ENCODE peak calls at places on chromosome 1, in nine cellular contexts. One of them, this sample, is unnamed.

GRCh38 chr1:5456090-5456789 is 536.0 kb downstream of the NPHP4 start:
- DNase-seq in heart left ventricle: no peak
- DNase-seq in caudate nucleus: no peak
- DNase-seq in CD8-positive, alpha-beta memory T cell: no peak
- DNase-seq in substantia nigra: no peak
- DNase-seq in CD4-positive, alpha-beta T cell: no peak
- DNase-seq in Peyer's patch: no peak
- DNase-seq in neuronal stem cell: no peak
- DNase-seq in PC-9: no peak
- DNase-seq in this sample: no peak

GRCh38 chr1:23389846-23390321 is 20.2 kb upstream of the ZNF436 start:
- DNase-seq in CD8-positive, alpha-beta memory T cell: no peak
- DNase-seq in Peyer's patch: no peak
- DNase-seq in substantia nigra: no peak
- DNase-seq in neuronal stem cell: no peak
- DNase-seq in CD4-positive, alpha-beta T cell: no peak
- DNase-seq in caudate nucleus: no peak
- DNase-seq in heart left ventricle: no peak
- DNase-seq in PC-9: no peak
- DNase-seq in this sample: no peak

GRCh38 chr1:237191403-237191802 is 149.4 kb downstream of the RYR2 start:
- DNase-seq in PC-9: no peak
- DNase-seq in Peyer's patch: no peak
- DNase-seq in CD8-positive, alpha-beta memory T cell: no peak
- DNase-seq in substantia nigra: no peak
- DNase-seq in CD4-positive, alpha-beta T cell: no peak
- DNase-seq in neuronal stem cell: no peak
- DNase-seq in caudate nucleus: no peak
- DNase-seq in heart left ventricle: no peak
- DNase-seq in this sample: no peak

GRCh38 chr1:183515002-183515689 is 42.8 kb downstream of the SMG7 start:
- DNase-seq in PC-9: peak
- DNase-seq in Peyer's patch: no peak
- DNase-seq in CD8-positive, alpha-beta memory T cell: no peak
- DNase-seq in caudate nucleus: no peak
- DNase-seq in CD4-positive, alpha-beta T cell: no peak
- DNase-seq in substantia nigra: no peak
- DNase-seq in heart left ventricle: no peak
- DNase-seq in neuronal stem cell: no peak
- DNase-seq in this sample: no peak

GRCh38 chr1:20552728-20553571 is 577 bp downstream of the FAM43B start:
- DNase-seq in heart left ventricle: no peak
- DNase-seq in neuronal stem cell: peak
- DNase-seq in CD8-positive, alpha-beta memory T cell: no peak
- DNase-seq in CD4-positive, alpha-beta T cell: no peak
- DNase-seq in Peyer's patch: no peak
- DNase-seq in PC-9: no peak
- DNase-seq in substantia nigra: no peak
- DNase-seq in caudate nucleus: peak
- DNase-seq in this sample: no peak

GRCh38 chr1:24506706-24507422 is 4.2 kb downstream of the RCAN3 start:
- DNase-seq in substantia nigra: no peak
- DNase-seq in CD8-positive, alpha-beta memory T cell: no peak
- DNase-seq in caudate nucleus: no peak
- DNase-seq in PC-9: no peak
- DNase-seq in Peyer's patch: no peak
- DNase-seq in neuronal stem cell: no peak
- DNase-seq in heart left ventricle: no peak
- DNase-seq in CD4-positive, alpha-beta T cell: no peak
- DNase-seq in this sample: peak

GRCh38 chr1:84698718-84699117 is 8.5 kb upstream of the SSX2IP start:
- DNase-seq in CD4-positive, alpha-beta T cell: no peak
- DNase-seq in substantia nigra: no peak
- DNase-seq in PC-9: peak
- DNase-seq in CD8-positive, alpha-beta memory T cell: no peak
- DNase-seq in Peyer's patch: no peak
- DNase-seq in caudate nucleus: peak
- DNase-seq in heart left ventricle: no peak
- DNase-seq in neuronal stem cell: no peak
- DNase-seq in this sample: no peak

GRCh38 chr1:37795340-37796110 is 1.9 kb downstream of the MANEAL start:
- DNase-seq in CD4-positive, alpha-beta T cell: no peak
- DNase-seq in neuronal stem cell: peak
- DNase-seq in CD8-positive, alpha-beta memory T cell: peak
- DNase-seq in substantia nigra: peak
- DNase-seq in Peyer's patch: peak
- DNase-seq in caudate nucleus: peak
- DNase-seq in heart left ventricle: peak
- DNase-seq in PC-9: no peak
- DNase-seq in this sample: peak

GRCh38 chr1:101820080-101820479 is 176.6 kb downstream of the OLFM3 start:
- DNase-seq in CD8-positive, alpha-beta memory T cell: no peak
- DNase-seq in substantia nigra: no peak
- DNase-seq in neuronal stem cell: peak
- DNase-seq in CD4-positive, alpha-beta T cell: no peak
- DNase-seq in Peyer's patch: no peak
- DNase-seq in heart left ventricle: no peak
- DNase-seq in caudate nucleus: no peak
- DNase-seq in PC-9: no peak
- DNase-seq in this sample: no peak

GRCh38 chr1:53601867-53602266 is 137.1 kb downstream of the GLIS1 start:
- DNase-seq in substantia nigra: no peak
- DNase-seq in CD4-positive, alpha-beta T cell: no peak
- DNase-seq in neuronal stem cell: no peak
- DNase-seq in PC-9: no peak
- DNase-seq in CD8-positive, alpha-beta memory T cell: no peak
- DNase-seq in caudate nucleus: no peak
- DNase-seq in Peyer's patch: no peak
- DNase-seq in heart left ventricle: no peak
- DNase-seq in this sample: no peak

GRCh38 chr1:51750218-51750617 is 128.3 kb downstream of the NRDC start:
- DNase-seq in Peyer's patch: no peak
- DNase-seq in heart left ventricle: no peak
- DNase-seq in substantia nigra: no peak
- DNase-seq in CD4-positive, alpha-beta T cell: no peak
- DNase-seq in neuronal stem cell: no peak
- DNase-seq in CD8-positive, alpha-beta memory T cell: no peak
- DNase-seq in PC-9: no peak
- DNase-seq in caudate nucleus: no peak
- DNase-seq in this sample: no peak

GRCh38 chr1:235854347-235854746 is 12.4 kb downstream of the LYST start:
- DNase-seq in CD4-positive, alpha-beta T cell: no peak
- DNase-seq in CD8-positive, alpha-beta memory T cell: no peak
- DNase-seq in substantia nigra: no peak
- DNase-seq in heart left ventricle: no peak
- DNase-seq in neuronal stem cell: no peak
- DNase-seq in PC-9: no peak
- DNase-seq in caudate nucleus: no peak
- DNase-seq in Peyer's patch: no peak
- DNase-seq in this sample: no peak

GRCh38 chr1:6475381-6476133 is 9.6 kb upstream of the TNFRSF25 start:
- DNase-seq in substantia nigra: peak
- DNase-seq in caudate nucleus: peak
- DNase-seq in CD4-positive, alpha-beta T cell: peak
- DNase-seq in PC-9: no peak
- DNase-seq in neuronal stem cell: no peak
- DNase-seq in CD8-positive, alpha-beta memory T cell: peak
- DNase-seq in heart left ventricle: no peak
- DNase-seq in Peyer's patch: peak
- DNase-seq in this sample: peak

GRCh38 chr1:67597336-67597735 is 87.7 kb upstream of the GADD45A start:
- DNase-seq in neuronal stem cell: no peak
- DNase-seq in PC-9: no peak
- DNase-seq in Peyer's patch: no peak
- DNase-seq in CD4-positive, alpha-beta T cell: no peak
- DNase-seq in caudate nucleus: no peak
- DNase-seq in substantia nigra: no peak
- DNase-seq in heart left ventricle: no peak
- DNase-seq in CD8-positive, alpha-beta memory T cell: no peak
- DNase-seq in this sample: no peak

GRCh38 chr1:77820121-77820520 is 40.7 kb downstream of the MIGA1 start:
- DNase-seq in caudate nucleus: no peak
- DNase-seq in PC-9: no peak
- DNase-seq in neuronal stem cell: no peak
- DNase-seq in Peyer's patch: no peak
- DNase-seq in heart left ventricle: no peak
- DNase-seq in substantia nigra: no peak
- DNase-seq in CD4-positive, alpha-beta T cell: no peak
- DNase-seq in CD8-positive, alpha-beta memory T cell: no peak
- DNase-seq in this sample: no peak

GRCh38 chr1:77828098-77828497 is 48.6 kb downstream of the MIGA1 start:
- DNase-seq in Peyer's patch: no peak
- DNase-seq in PC-9: no peak
- DNase-seq in CD4-positive, alpha-beta T cell: no peak
- DNase-seq in substantia nigra: no peak
- DNase-seq in neuronal stem cell: no peak
- DNase-seq in caudate nucleus: no peak
- DNase-seq in heart left ventricle: no peak
- DNase-seq in CD8-positive, alpha-beta memory T cell: no peak
- DNase-seq in this sample: no peak

GRCh38 chr1:77824083-77824482 is 44.6 kb downstream of the MIGA1 start:
- DNase-seq in substantia nigra: no peak
- DNase-seq in neuronal stem cell: no peak
- DNase-seq in CD4-positive, alpha-beta T cell: no peak
- DNase-seq in PC-9: no peak
- DNase-seq in Peyer's patch: no peak
- DNase-seq in CD8-positive, alpha-beta memory T cell: no peak
- DNase-seq in caudate nucleus: no peak
- DNase-seq in heart left ventricle: no peak
- DNase-seq in this sample: no peak

GRCh38 chr1:77825356-77825709 is 45.9 kb downstream of the MIGA1 start:
- DNase-seq in PC-9: peak
- DNase-seq in Peyer's patch: peak
- DNase-seq in neuronal stem cell: no peak
- DNase-seq in caudate nucleus: no peak
- DNase-seq in CD4-positive, alpha-beta T cell: no peak
- DNase-seq in heart left ventricle: peak
- DNase-seq in substantia nigra: no peak
- DNase-seq in CD8-positive, alpha-beta memory T cell: no peak
- DNase-seq in this sample: no peak

DNA sequence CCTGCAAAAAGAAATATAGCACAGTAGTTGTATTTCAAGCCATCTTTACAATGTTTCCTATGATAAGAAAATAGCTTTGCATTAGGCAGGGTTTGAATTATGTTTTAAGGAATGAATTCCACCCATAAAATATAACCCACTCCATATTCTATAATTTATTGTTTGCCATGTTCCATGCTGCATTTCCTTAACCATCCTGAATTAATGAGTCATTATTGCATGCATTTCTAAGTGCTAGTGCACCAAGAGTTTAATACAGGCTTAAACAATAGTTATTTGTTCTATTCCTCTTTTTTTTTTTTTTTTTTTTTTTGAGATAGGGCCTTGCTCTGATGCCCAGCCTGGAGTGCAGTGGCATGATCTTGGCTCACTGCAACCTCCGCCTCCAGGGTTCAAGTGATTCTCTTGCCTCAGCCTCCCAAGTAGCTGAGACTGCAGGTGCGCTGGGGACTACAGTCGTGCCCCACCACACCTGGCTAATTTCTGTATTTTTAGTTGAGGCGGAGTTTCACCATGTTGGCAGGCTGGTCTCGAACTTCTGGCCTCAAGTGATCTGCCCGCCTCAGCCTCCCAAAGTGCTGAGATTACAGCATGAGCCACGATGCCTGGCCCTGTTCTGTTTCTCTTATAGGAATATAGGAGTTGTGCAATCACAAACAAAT is 45.4 kb downstream of the MIGA1 start:
- DNase-seq in PC-9: no peak
- DNase-seq in neuronal stem cell: no peak
- DNase-seq in heart left ventricle: no peak
- DNase-seq in substantia nigra: no peak
- DNase-seq in Peyer's patch: no peak
- DNase-seq in CD8-positive, alpha-beta memory T cell: no peak
- DNase-seq in CD4-positive, alpha-beta T cell: no peak
- DNase-seq in caudate nucleus: no peak
- DNase-seq in this sample: no peak
- H3K27ac ChIP-seq in PC-9: no peak
- H3K27ac ChIP-seq in neuronal stem cell: no peak
- H3K27ac ChIP-seq in heart left ventricle: no peak
- H3K27ac ChIP-seq in substantia nigra: no peak
- H3K27ac ChIP-seq in Peyer's patch: no peak
- H3K27ac ChIP-seq in CD8-positive, alpha-beta memory T cell: no peak
- H3K27ac ChIP-seq in CD4-positive, alpha-beta T cell: no peak
- H3K27ac ChIP-seq in caudate nucleus: no peak
- H3K27ac ChIP-seq in this sample: no peak

GRCh38 chr1:180646547-180646946 is 14.7 kb downstream of the XPR1 start:
- DNase-seq in PC-9: no peak
- DNase-seq in caudate nucleus: no peak
- DNase-seq in neuronal stem cell: no peak
- DNase-seq in heart left ventricle: no peak
- DNase-seq in substantia nigra: no peak
- DNase-seq in CD4-positive, alpha-beta T cell: no peak
- DNase-seq in CD8-positive, alpha-beta memory T cell: no peak
- DNase-seq in Peyer's patch: no peak
- DNase-seq in this sample: no peak
- H3K27ac ChIP-seq in PC-9: no peak
- H3K27ac ChIP-seq in caudate nucleus: no peak
- H3K27ac ChIP-seq in neuronal stem cell: no peak
- H3K27ac ChIP-seq in heart left ventricle: peak
- H3K27ac ChIP-seq in substantia nigra: no peak
- H3K27ac ChIP-seq in CD4-positive, alpha-beta T cell: no peak
- H3K27ac ChIP-seq in CD8-positive, alpha-beta memory T cell: no peak
- H3K27ac ChIP-seq in Peyer's patch: no peak
- H3K27ac ChIP-seq in this sample: no peak

GRCh38 chr1:151196292-151196800 is 2.0 kb upstream of the PIP5K1A start:
- DNase-seq in neuronal stem cell: peak
- DNase-seq in Peyer's patch: peak
- DNase-seq in PC-9: peak
- DNase-seq in caudate nucleus: peak
- DNase-seq in heart left ventricle: peak
- DNase-seq in CD4-positive, alpha-beta T cell: peak
- DNase-seq in substantia nigra: peak
- DNase-seq in CD8-positive, alpha-beta memory T cell: peak
- DNase-seq in this sample: peak
- H3K27ac ChIP-seq in neuronal stem cell: no peak
- H3K27ac ChIP-seq in Peyer's patch: peak
- H3K27ac ChIP-seq in PC-9: peak
- H3K27ac ChIP-seq in caudate nucleus: no peak
- H3K27ac ChIP-seq in heart left ventricle: peak
- H3K27ac ChIP-seq in CD4-positive, alpha-beta T cell: no peak
- H3K27ac ChIP-seq in substantia nigra: no peak
- H3K27ac ChIP-seq in CD8-positive, alpha-beta memory T cell: no peak
- H3K27ac ChIP-seq in this sample: no peak

DNA sequence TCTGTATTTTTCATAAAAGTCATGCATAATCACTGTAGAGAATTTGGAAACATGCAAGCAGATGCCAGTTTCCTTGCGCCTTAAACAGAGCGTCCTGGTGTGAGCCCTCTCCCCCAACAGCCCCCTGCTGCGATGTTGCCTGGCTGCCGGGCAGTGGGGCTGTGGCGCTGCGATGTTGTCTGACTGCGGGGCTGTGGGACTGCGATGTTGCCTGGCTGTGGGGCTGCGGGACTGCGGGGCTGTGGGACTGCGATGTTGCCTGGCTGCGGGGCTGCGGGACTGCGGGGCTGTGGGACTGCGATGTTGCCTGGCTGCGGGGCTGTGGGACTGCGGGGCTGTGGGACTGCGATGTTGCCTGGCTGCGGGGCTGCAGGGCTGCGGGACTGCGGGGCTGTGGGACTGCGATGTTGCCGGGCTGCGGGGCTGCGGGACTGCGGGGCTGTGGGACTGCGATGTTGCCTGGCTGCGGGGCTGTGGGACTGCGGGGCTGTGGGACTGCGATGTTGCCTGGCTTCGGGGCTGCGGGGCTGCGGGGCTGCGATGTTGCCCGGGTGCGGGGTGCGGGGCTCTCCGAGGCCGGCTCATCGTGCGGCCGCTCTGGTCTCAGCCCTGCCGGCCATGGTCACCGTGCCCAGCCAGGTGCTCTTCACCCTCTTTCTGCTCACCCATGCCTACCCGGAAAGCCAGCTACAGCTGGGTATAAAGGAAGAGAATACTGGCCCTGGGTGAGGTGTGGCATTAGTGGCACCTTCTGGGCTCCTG is 36.0 kb downstream of the COQ8A start:
- DNase-seq in PC-9: no peak
- DNase-seq in neuronal stem cell: no peak
- DNase-seq in substantia nigra: no peak
- DNase-seq in Peyer's patch: no peak
- DNase-seq in CD4-positive, alpha-beta T cell: no peak
- DNase-seq in CD8-positive, alpha-beta memory T cell: no peak
- DNase-seq in caudate nucleus: no peak
- DNase-seq in heart left ventricle: no peak
- DNase-seq in this sample: no peak
- H3K27ac ChIP-seq in PC-9: no peak
- H3K27ac ChIP-seq in neuronal stem cell: no peak
- H3K27ac ChIP-seq in substantia nigra: peak
- H3K27ac ChIP-seq in Peyer's patch: no peak
- H3K27ac ChIP-seq in CD4-positive, alpha-beta T cell: no peak
- H3K27ac ChIP-seq in CD8-positive, alpha-beta memory T cell: no peak
- H3K27ac ChIP-seq in caudate nucleus: peak
- H3K27ac ChIP-seq in heart left ventricle: peak
- H3K27ac ChIP-seq in this sample: no peak

This sample was measured in CD4-positive, alpha-beta memory T cell.